ENCODE peak calls at places on chromosomes 5 and 9, in five cellular contexts. One of them, this sample, is unnamed.

GRCh38 chr5:74370168-74370567 is 270.4 kb downstream of the ENC1 start:
- DNase-seq in H9: no peak
- DNase-seq in sigmoid colon: no peak
- DNase-seq in HT1080: no peak
- DNase-seq in COR-L47: no peak
- DNase-seq in this sample: no peak

GRCh38 chr9:136965771-136966484 is 11.4 kb upstream of the PTGDS start:
- DNase-seq in H9: no peak
- DNase-seq in HT1080: no peak
- DNase-seq in COR-L47: no peak
- DNase-seq in sigmoid colon: no peak
- DNase-seq in this sample: no peak

GRCh38 chr5:151406322-151406947 is 41.0 kb upstream of the SLC36A1 start:
- DNase-seq in sigmoid colon: no peak
- DNase-seq in COR-L47: no peak
- DNase-seq in H9: peak
- DNase-seq in HT1080: peak
- DNase-seq in this sample: peak

GRCh38 chr9:129889936-129890717 is 54.9 kb downstream of the USP20 start:
- DNase-seq in H9: peak
- DNase-seq in COR-L47: no peak
- DNase-seq in sigmoid colon: no peak
- DNase-seq in HT1080: no peak
- DNase-seq in this sample: no peak

GRCh38 chr5:144183254-144183889 is 12.7 kb downstream of the KCTD16 start:
- DNase-seq in COR-L47: no peak
- DNase-seq in sigmoid colon: no peak
- DNase-seq in H9: no peak
- DNase-seq in HT1080: peak
- DNase-seq in this sample: peak

GRCh38 chr5:99169309-99169708 is 240.5 kb upstream of the CHD1 start:
- DNase-seq in H9: no peak
- DNase-seq in sigmoid colon: no peak
- DNase-seq in HT1080: peak
- DNase-seq in COR-L47: peak
- DNase-seq in this sample: no peak

GRCh38 chr9:132207839-132208615 is 46.2 kb downstream of the NTNG2 start:
- DNase-seq in HT1080: no peak
- DNase-seq in H9: peak
- DNase-seq in COR-L47: no peak
- DNase-seq in sigmoid colon: no peak
- DNase-seq in this sample: no peak

GRCh38 chr9:7172445-7173115 is 414.8 kb downstream of the KDM4C start:
- DNase-seq in H9: no peak
- DNase-seq in sigmoid colon: no peak
- DNase-seq in COR-L47: no peak
- DNase-seq in HT1080: peak
- DNase-seq in this sample: no peak

GRCh38 chr5:169429044-169429443 is 128.1 kb upstream of the SLIT3 start:
- DNase-seq in sigmoid colon: no peak
- DNase-seq in HT1080: peak
- DNase-seq in H9: no peak
- DNase-seq in COR-L47: no peak
- DNase-seq in this sample: no peak

GRCh38 chr5:113283558-113283957 is 151.2 kb downstream of the TSSK1B start:
- DNase-seq in H9: no peak
- DNase-seq in COR-L47: peak
- DNase-seq in sigmoid colon: no peak
- DNase-seq in HT1080: no peak
- DNase-seq in this sample: no peak

GRCh38 chr5:55706230-55706629 is 5.9 kb downstream of the SLC38A9 start:
- DNase-seq in sigmoid colon: no peak
- DNase-seq in H9: no peak
- DNase-seq in HT1080: no peak
- DNase-seq in COR-L47: no peak
- DNase-seq in this sample: no peak

GRCh38 chr5:97499605-97500004 is 316.6 kb upstream of the RIOK2 start:
- DNase-seq in HT1080: no peak
- DNase-seq in COR-L47: no peak
- DNase-seq in sigmoid colon: no peak
- DNase-seq in H9: no peak
- DNase-seq in this sample: no peak

GRCh38 chr5:140106101-140106500 is 7.8 kb upstream of the PURA start:
- DNase-seq in sigmoid colon: no peak
- DNase-seq in COR-L47: no peak
- DNase-seq in H9: no peak
- DNase-seq in HT1080: no peak
- DNase-seq in this sample: no peak

GRCh38 chr5:131609774-131610173 is 25.3 kb downstream of the RAPGEF6 start:
- DNase-seq in H9: no peak
- DNase-seq in sigmoid colon: no peak
- DNase-seq in HT1080: no peak
- DNase-seq in COR-L47: no peak
- DNase-seq in this sample: no peak

GRCh38 chr5:157558681-157559080 is 16.9 kb downstream of the ADAM19 start:
- DNase-seq in sigmoid colon: no peak
- DNase-seq in H9: no peak
- DNase-seq in HT1080: no peak
- DNase-seq in COR-L47: no peak
- DNase-seq in this sample: no peak

GRCh38 chr5:1724822-1725602 is 74.6 kb downstream of the MRPL36 start:
- DNase-seq in H9: peak
- DNase-seq in sigmoid colon: peak
- DNase-seq in COR-L47: no peak
- DNase-seq in HT1080: no peak
- DNase-seq in this sample: peak

GRCh38 chr5:136133416-136134383 is 1.1 kb downstream of the SMAD5 start:
- DNase-seq in COR-L47: no peak
- DNase-seq in HT1080: peak
- DNase-seq in sigmoid colon: peak
- DNase-seq in H9: peak
- DNase-seq in this sample: peak

GRCh38 chr9:110141118-110141797 is 66.7 kb downstream of the C9orf152 start:
- DNase-seq in sigmoid colon: peak
- DNase-seq in COR-L47: no peak
- DNase-seq in HT1080: peak
- DNase-seq in H9: no peak
- DNase-seq in this sample: peak

GRCh38 chr5:10533218-10533617 is 30.7 kb upstream of the ANKRD33B start:
- DNase-seq in sigmoid colon: peak
- DNase-seq in HT1080: no peak
- DNase-seq in H9: peak
- DNase-seq in COR-L47: no peak
- DNase-seq in this sample: no peak

GRCh38 chr5:61123145-61123544 is 39.1 kb downstream of the SMIM15 start:
- DNase-seq in H9: no peak
- DNase-seq in HT1080: no peak
- DNase-seq in COR-L47: no peak
- DNase-seq in sigmoid colon: no peak
- DNase-seq in this sample: no peak

GRCh38 chr5:16733597-16733996 is 116.8 kb upstream of the RETREG1 start:
- DNase-seq in sigmoid colon: no peak
- DNase-seq in COR-L47: no peak
- DNase-seq in H9: peak
- DNase-seq in HT1080: no peak
- DNase-seq in this sample: no peak

GRCh38 chr9:72013188-72013877 is 47.1 kb downstream of the C9orf57 start:
- DNase-seq in HT1080: no peak
- DNase-seq in COR-L47: no peak
- DNase-seq in H9: no peak
- DNase-seq in sigmoid colon: no peak
- DNase-seq in this sample: no peak

GRCh38 chr9:94824401-94824800 is 97.9 kb downstream of the AOPEP start:
- DNase-seq in COR-L47: no peak
- DNase-seq in H9: no peak
- DNase-seq in sigmoid colon: no peak
- DNase-seq in HT1080: no peak
- DNase-seq in this sample: no peak

GRCh38 chr5:168288349-168289245 is 2.8 kb upstream of the WWC1 start:
- DNase-seq in H9: no peak
- DNase-seq in COR-L47: no peak
- DNase-seq in sigmoid colon: no peak
- DNase-seq in HT1080: peak
- DNase-seq in this sample: peak

GRCh38 chr9:116901260-116901659 is 214.2 kb downstream of the TRIM32 start:
- DNase-seq in COR-L47: no peak
- DNase-seq in H9: no peak
- DNase-seq in HT1080: peak
- DNase-seq in sigmoid colon: no peak
- DNase-seq in this sample: no peak

GRCh38 chr9:100498592-100498991 is 25.6 kb downstream of the TMEFF1 start:
- DNase-seq in H9: no peak
- DNase-seq in COR-L47: no peak
- DNase-seq in sigmoid colon: no peak
- DNase-seq in HT1080: peak
- DNase-seq in this sample: peak